ENCODE peak calls at places on chromosomes 5 and 9, in five cellular contexts. O, Y, A, N and H are unnamed samples.

GRCh38 chr9:100879884-100880283 is 148.6 kb upstream of the PLPPR1 start:
- DNase-seq in N (no peak), A (no peak), O (no peak), Y (peak; percentile 47), H (no peak)

GRCh38 chr9:130003943-130004552 is 38.9 kb downstream of the FNBP1 start:
- DNase-seq in O (no peak), Y (no peak), A (no peak), N (no peak), H (no peak)

GRCh38 chr5:115377468-115378217 is 81.2 kb upstream of the CCDC112 start:
- DNase-seq in A (no peak), O (no peak), N (peak; percentile 96), Y (no peak), H (no peak)

GRCh38 chr9:14400658-14400995 is 86.7 kb upstream of the NFIB start:
- DNase-seq in A (no peak), O (peak; percentile 83), Y (peak; percentile 86), N (no peak), H (no peak)

GRCh38 chr5:170273968-170274710 is 23.4 kb downstream of the LCP2 start:
- DNase-seq in A (no peak), O (peak; percentile 75), N (no peak), Y (peak; percentile 89), H (no peak)

GRCh38 chr5:76717222-76718083 is 1.5 kb downstream of the F2R start:
- DNase-seq in A (no peak), O (no peak), Y (no peak), N (no peak), H (no peak)

GRCh38 chr9:34254966-34255825 is 73.9 kb downstream of the KIF24 start:
- DNase-seq in N (no peak), Y (no peak), O (no peak), A (no peak), H (no peak)

GRCh38 chr9:107269254-107269653 is 13.8 kb upstream of the RAD23B start:
- DNase-seq in Y (no peak), A (no peak), O (no peak), N (no peak), H (no peak)

GRCh38 chr5:120765189-120765588 is 301.1 kb downstream of the PRR16 start:
- DNase-seq in Y (no peak), A (no peak), O (no peak), N (peak; percentile 34), H (no peak)

GRCh38 chr5:1330146-1330846 is 14.6 kb downstream of the CLPTM1L start:
- DNase-seq in A (peak; percentile 82), O (no peak), Y (no peak), N (no peak), H (peak; percentile 97)

GRCh38 chr9:69428017-69428785 is 103.2 kb downstream of the ENTREP1 start:
- DNase-seq in O (no peak), A (no peak), Y (no peak), N (no peak), H (no peak)
- TF ChIP-seq CTCF in O (peak; percentile 15), A (no peak), Y (peak; percentile 10), N (no peak), H (no peak)

GRCh38 chr5:160266752-160267345 is 37.5 kb downstream of the FABP6 start:
- DNase-seq in A (no peak), Y (peak; percentile 91), O (peak; percentile 82), N (no peak), H (no peak)
- TF ChIP-seq CTCF in A (peak; percentile 6), Y (peak; percentile 76), O (peak; percentile 68), N (no peak), H (no peak)

GRCh38 chr5:158773151-158773550 is 326.6 kb downstream of the EBF1 start:
- DNase-seq in A (no peak), O (no peak), Y (no peak), N (no peak), H (no peak)

GRCh38 chr5:158769702-158770101 is 330.0 kb downstream of the EBF1 start:
- DNase-seq in N (no peak), O (no peak), Y (no peak), A (no peak), H (no peak)

GRCh38 chr5:158769079-158769478 is 330.6 kb downstream of the EBF1 start:
- DNase-seq in O (no peak), Y (no peak), N (no peak), A (no peak), H (no peak)

GRCh38 chr5:158765407-158765806 is 334.3 kb downstream of the EBF1 start:
- DNase-seq in N (no peak), Y (no peak), O (no peak), A (no peak), H (no peak)

DNA sequence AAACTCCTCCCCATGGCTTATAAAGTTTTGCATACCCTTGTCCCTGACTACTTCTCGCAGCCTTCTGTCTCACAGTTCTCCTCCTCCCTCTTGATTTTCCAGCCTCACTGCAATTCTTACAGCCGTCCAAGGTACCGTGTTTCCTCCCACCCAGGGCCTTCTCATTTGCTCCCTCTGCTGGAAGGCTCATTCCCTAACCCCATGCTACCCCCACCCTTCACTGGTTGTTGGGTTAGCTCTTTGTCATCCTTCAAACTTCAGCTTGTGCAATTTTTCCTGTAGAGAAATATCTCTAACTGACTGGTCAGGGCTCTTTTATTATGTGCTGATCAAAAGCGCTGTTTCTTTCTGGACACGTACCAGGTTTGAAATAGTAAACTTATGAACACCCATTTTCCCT is 329.2 kb downstream of the EBF1 start:
- DNase-seq in N (no peak), A (no peak), O (peak; percentile 57), Y (peak; percentile 82), H (no peak)
- TF ChIP-seq CTCF in N (peak; percentile 40), A (no peak), O (peak; percentile 80), Y (peak; percentile 81), H (peak; percentile 47)

GRCh38 chr5:85049020-85049419 is 664.3 kb upstream of the EDIL3 start:
- DNase-seq in A (no peak), N (no peak), Y (peak; percentile 65), O (peak; percentile 50), H (no peak)
- TF ChIP-seq CTCF in A (no peak), N (peak; percentile 7), Y (peak; percentile 77), O (peak; percentile 73), H (peak; percentile 39)

GRCh38 chr9:131672451-131672850 is 67.4 kb downstream of the RAPGEF1 start:
- DNase-seq in N (no peak), O (no peak), Y (no peak), A (no peak), H (no peak)
- TF ChIP-seq CTCF in N (no peak), O (no peak), Y (no peak), A (no peak), H (no peak)

GRCh38 chr5:10021248-10021647 is 228.4 kb downstream of the ATPSCKMT start:
- DNase-seq in N (no peak), Y (no peak), O (no peak), A (no peak), H (no peak)
- TF ChIP-seq CTCF in N (peak; percentile 29), Y (peak; percentile 34), O (peak; percentile 31), A (no peak), H (no peak)

DNA sequence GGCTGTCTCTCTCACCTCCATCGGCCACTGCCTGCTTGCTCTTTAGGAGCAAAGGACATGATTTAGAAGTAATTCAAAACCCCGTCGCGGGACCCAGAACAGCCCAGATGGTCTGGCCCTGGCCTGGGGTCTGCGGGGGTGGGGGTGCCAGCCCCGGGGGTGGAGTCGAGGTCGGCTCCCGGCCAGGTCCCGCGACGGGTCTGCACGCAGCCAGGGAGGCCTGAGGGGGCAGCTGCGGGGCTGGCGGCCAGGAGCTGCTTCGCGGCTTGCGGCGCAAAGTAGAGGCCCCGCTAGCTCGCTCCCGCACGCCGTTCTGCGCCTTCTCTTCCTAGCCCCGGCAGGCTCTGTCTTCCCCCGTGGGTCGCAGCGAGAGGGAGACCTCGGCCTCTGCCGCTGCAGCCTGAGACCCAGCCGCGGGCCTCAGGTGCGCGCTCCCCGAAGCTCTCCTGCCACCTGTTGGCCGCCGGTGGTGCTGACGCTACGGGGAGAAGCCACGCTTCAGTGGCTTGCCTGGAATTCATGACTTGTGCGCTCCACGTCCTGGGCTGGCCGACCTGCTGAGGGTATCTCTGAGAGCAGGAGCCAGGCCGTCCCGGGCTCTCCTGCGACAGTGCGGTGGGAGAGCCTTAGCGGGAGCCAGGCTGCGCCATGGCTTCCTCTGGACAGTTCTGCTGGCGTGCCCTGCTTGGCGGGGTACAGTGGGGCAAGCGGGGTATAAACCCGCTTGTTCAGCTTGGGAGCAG is 157.2 kb upstream of the PITX1 start:
- DNase-seq in N (no peak), Y (peak; percentile 98), A (peak; percentile 77), O (peak; percentile 92), H (peak; percentile 90)
- TF ChIP-seq CTCF in N (peak; percentile 99), Y (peak; percentile 99), A (peak; percentile 90), O (peak; percentile 97), H (peak; percentile 100)

GRCh38 chr5:179824745-179825112 is 4.0 kb downstream of the SQSTM1 start:
- DNase-seq in A (no peak), N (no peak), O (no peak), Y (no peak), H (no peak)

GRCh38 chr5:179827684-179828083 is 7.0 kb downstream of the SQSTM1 start:
- DNase-seq in Y (peak; percentile 59), A (peak; percentile 75), O (no peak), N (no peak), H (no peak)

GRCh38 chr5:179828756-179829421 is 8.2 kb downstream of the SQSTM1 start:
- DNase-seq in Y (peak; percentile 42), O (no peak), A (no peak), N (no peak), H (no peak)

GRCh38 chr5:179823937-179824744 is 3.4 kb downstream of the SQSTM1 start:
- DNase-seq in A (peak; percentile 42), N (no peak), Y (no peak), O (no peak), H (peak; percentile 64)

GRCh38 chr5:179825655-179826182 is 5.0 kb downstream of the SQSTM1 start:
- DNase-seq in A (no peak), N (no peak), Y (no peak), O (no peak), H (no peak)
- TF ChIP-seq CTCF in A (no peak), N (no peak), Y (no peak), O (no peak), H (no peak)

GRCh38 chr9:132221941-132222340 is 60.1 kb downstream of the NTNG2 start:
- DNase-seq in N (no peak), O (no peak), Y (no peak), A (no peak), H (no peak)
- TF ChIP-seq CTCF in N (no peak), O (no peak), Y (no peak), A (no peak), H (no peak)